ENCODE peak calls at places on chromosomes 13 and 19, in six cellular contexts. Y, J, G, W, H and N are unnamed samples.

GRCh38 chr19:55247621-55248099 is 11.2 kb downstream of the PPP6R1 start:
- DNase-seq in Y (peak), J (no peak), G (no peak), W (no peak), H (no peak), N (peak)

GRCh38 chr19:20969498-20969897 is 46.4 kb downstream of the ZNF85 start:
- DNase-seq in Y (no peak), J (no peak), G (no peak), W (no peak), H (no peak), N (no peak)

GRCh38 chr19:18660051-18660910 is 23.2 kb upstream of the CRTC1 start:
- DNase-seq in Y (no peak), J (no peak), G (peak), W (no peak), H (no peak), N (peak)

GRCh38 chr19:49771674-49772139 is 4.9 kb downstream of the AP2A1 start:
- DNase-seq in Y (peak), J (no peak), G (no peak), W (no peak), H (no peak), N (no peak)

GRCh38 chr19:7988307-7988706 is 17.1 kb downstream of the ELAVL1 start:
- DNase-seq in Y (no peak), J (no peak), G (no peak), W (no peak), H (no peak), N (no peak)

GRCh38 chr19:4379383-4380253 is 20.7 kb downstream of the SH3GL1 start:
- DNase-seq in Y (no peak), J (peak), G (peak), W (no peak), H (no peak), N (no peak)

GRCh38 chr13:21676611-21677021 is 5.7 kb downstream of the FGF9 start:
- DNase-seq in Y (peak), J (peak), G (peak), W (no peak), H (no peak), N (no peak)

GRCh38 chr19:48556163-48556562 is 4.2 kb downstream of the SULT2B1 start:
- DNase-seq in Y (no peak), J (no peak), G (peak), W (no peak), H (no peak), N (peak)

GRCh38 chr19:46813570-46814358 is 25.4 kb upstream of the SLC1A5 start:
- DNase-seq in Y (peak), J (peak), G (no peak), W (no peak), H (peak), N (peak)

GRCh38 chr19:43511324-43511723 is 6.8 kb upstream of the PHLDB3 start:
- DNase-seq in Y (no peak), J (no peak), G (no peak), W (no peak), H (no peak), N (no peak)

GRCh38 chr19:7912697-7913564 is 1.7 kb upstream of the TGFBR3L start:
- DNase-seq in Y (no peak), J (no peak), G (no peak), W (no peak), H (no peak), N (no peak)

GRCh38 chr19:38285567-38285966 is 18.5 kb upstream of the C19orf33 start:
- DNase-seq in Y (no peak), J (no peak), G (no peak), W (no peak), H (no peak), N (no peak)